ENCODE peak calls at places on chromosomes 12 and 14, in six cellular contexts. X is heart right ventricle, R is HL-60, L is AG04449, M is IMR-90, E is left lung. F is an unnamed sample.

GRCh38 chr12:20006856-20007255 is 361.5 kb upstream of the PDE3A start:
- DNase-seq in X (no peak), R (no peak), L (no peak), M (no peak), E (no peak), F (no peak)

GRCh38 chr14:26282578-26282977 is 315.3 kb downstream of the NOVA1 start:
- DNase-seq in X (no peak), R (no peak), L (no peak), M (no peak), E (no peak), F (no peak)

GRCh38 chr14:85531594-85532391 is 1.8 kb downstream of the FLRT2 start:
- DNase-seq in X (peak), R (peak), L (no peak), M (peak), E (peak), F (no peak)

GRCh38 chr12:117903441-117903840 is 65.3 kb downstream of the KSR2 start:
- DNase-seq in X (no peak), R (no peak), L (no peak), M (no peak), E (no peak), F (no peak)

GRCh38 chr12:116599285-116600122 is 40.3 kb downstream of the MAP1LC3B2 start:
- DNase-seq in X (peak), R (peak), L (no peak), M (peak), E (peak), F (no peak)

GRCh38 chr12:122473543-122474323 is 27.0 kb downstream of the ZCCHC8 start:
- DNase-seq in X (no peak), R (no peak), L (no peak), M (peak), E (no peak), F (no peak)

GRCh38 chr12:590206-590750 is 73.0 kb downstream of the NINJ2 start:
- DNase-seq in X (no peak), R (no peak), L (no peak), M (no peak), E (no peak), F (no peak)

GRCh38 chr12:19222566-19222965 is 93.0 kb downstream of the PLEKHA5 start:
- DNase-seq in X (no peak), R (no peak), L (no peak), M (no peak), E (no peak), F (no peak)

DNA sequence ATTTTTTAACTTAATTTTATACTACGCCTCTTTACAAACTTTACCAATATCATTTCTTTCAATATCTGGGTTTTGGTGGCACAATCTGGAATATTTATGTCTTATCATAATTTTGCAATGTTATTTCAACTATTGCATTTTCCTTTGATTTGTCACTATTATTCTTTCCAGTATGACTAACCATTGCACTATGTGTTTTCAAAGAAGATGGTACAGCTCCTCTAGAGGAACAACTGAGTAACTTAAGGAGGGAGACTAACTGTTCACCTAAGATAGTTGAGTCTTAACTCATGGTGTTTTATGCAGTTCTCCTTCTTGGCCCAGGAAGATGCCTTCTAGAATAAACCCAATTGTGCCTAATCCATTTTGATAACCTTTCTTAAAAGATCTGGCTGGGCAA is 60.5 kb upstream of the KIF21A start:
- DNase-seq in X (no peak), R (no peak), L (no peak), M (no peak), E (no peak), F (no peak)
- TF ChIP-seq CTCF in X (no peak), R (no peak), L (no peak), M (no peak), E (no peak), F (no peak)

DNA sequence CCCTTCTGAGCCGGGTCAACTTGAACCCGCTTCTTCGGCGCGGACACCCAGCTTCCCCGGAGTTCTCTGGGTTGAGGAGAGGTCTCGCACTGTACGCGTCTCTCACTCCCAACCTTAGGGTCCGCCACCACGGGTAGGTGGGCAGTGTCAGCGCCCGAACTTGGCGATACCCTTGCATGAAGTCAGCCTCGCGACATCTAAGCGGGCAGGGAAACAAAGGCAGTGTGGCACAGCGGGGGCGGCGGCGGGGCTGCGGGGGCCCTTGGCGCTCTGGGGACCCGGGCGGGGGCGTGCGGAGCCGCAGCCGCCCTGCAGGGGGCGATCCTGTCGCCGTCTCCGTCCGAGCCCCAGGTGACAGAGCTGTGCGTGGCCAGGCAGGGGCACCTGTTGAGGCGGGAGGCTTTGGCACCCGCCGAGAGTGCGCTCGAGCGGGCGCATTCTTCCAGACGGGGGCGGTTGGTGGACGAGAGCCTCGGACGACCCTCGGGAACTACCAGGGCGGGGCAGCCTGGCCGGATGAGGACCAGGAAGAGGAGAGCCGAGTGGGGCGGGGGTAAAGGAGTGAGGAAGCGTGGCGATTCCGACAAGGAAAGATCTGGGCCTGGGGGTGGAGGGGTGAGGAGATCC is 1.1 kb downstream of the GALNT16 start:
- DNase-seq in X (peak), R (no peak), L (no peak), M (no peak), E (no peak), F (no peak)
- H3K4me3 ChIP-seq in X (peak), R (peak), L (peak), M (peak), E (peak), F (peak)

GRCh38 chr14:35897616-35898111 is 71.5 kb downstream of the BRMS1L start:
- DNase-seq in X (no peak), R (no peak), L (no peak), M (no peak), E (no peak), F (no peak)
- TF ChIP-seq CTCF in X (no peak), R (no peak), L (no peak), M (no peak), E (no peak), F (no peak)

GRCh38 chr12:93087836-93088610 is 158.9 kb upstream of the EEA1 start:
- DNase-seq in X (no peak), R (no peak), L (no peak), M (no peak), E (no peak), F (no peak)
- H3K4me3 ChIP-seq in X (no peak), R (no peak), L (no peak), M (no peak), E (no peak), F (no peak)

DNA sequence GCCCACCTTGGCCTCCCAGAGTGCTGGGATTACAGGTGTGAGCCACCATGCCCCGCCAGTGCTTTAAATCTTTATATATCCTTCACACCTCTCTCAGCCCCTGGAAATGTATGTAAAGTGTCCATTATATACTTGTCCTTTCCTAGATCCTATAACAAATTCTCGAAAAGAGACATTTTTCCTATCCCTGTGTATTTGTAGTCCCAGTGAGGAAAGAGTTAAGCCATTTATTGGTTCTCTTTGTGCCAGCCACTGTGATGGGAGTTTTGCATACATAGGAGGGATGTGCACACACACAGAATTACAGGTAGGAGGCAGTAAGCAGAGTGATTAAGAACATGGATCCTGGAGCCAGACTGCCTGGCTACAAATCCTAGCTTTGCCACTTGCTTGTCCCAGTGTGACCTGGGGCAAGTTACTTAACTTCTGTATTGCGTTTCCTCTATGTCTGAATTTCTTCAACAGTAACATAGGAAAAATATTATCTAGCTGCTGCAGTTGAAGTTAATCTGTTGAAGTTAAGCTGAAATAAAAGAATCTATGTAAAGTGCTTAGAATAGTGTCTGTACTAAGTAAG is 2.1 kb upstream of the RABGGTA start:
- DNase-seq in X (no peak), R (peak), L (no peak), M (no peak), E (no peak), F (peak)
- TF ChIP-seq CTCF in X (no peak), R (no peak), L (no peak), M (no peak), E (no peak), F (peak)

GRCh38 chr12:50033317-50033679 is 8.0 kb upstream of the RACGAP1 start:
- DNase-seq in X (no peak), R (peak), L (no peak), M (no peak), E (peak), F (no peak)
- H3K4me3 ChIP-seq in X (no peak), R (peak), L (no peak), M (no peak), E (peak), F (no peak)

DNA sequence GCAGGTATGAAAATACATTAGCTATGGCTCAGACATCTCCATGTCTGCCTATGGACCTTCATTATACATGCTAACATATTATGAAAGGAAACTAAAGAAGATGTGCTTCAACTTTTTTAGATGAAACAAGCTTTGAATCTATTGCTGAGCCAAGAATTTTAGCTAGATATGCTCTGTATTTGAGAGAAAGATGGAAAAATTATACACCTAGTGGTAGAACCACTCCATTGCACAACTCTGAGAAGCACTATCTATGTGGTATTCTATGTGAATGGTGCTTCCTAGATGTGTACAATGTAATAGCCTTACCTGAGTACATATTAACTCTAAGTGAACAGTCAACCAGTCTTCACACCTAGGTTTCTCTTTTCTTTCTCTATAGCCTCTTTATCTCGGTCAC is 17.3 kb downstream of the EPYC start:
- DNase-seq in X (no peak), R (no peak), L (no peak), M (no peak), E (no peak), F (no peak)
- TF ChIP-seq CTCF in X (no peak), R (no peak), L (no peak), M (no peak), E (no peak), F (no peak)

DNA sequence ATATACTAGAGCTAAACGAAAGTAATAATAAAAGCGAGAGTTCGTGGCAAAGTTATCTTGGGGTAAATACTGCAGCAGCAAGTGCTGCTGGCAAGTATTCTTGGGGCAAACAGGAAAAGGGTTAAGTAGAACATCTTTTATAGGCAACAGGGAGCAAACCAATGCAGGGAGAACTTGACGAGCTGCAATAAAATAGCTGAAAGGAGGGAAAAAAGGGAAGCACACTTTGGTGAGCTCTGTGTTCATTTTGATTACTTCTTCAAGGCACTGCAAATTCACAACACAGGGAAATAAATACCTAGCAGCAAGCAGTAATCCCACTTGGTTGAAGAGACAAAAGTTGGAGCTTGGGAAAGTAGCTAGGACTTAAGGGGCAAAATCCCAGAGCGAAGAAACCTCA is 42.3 kb upstream of the TTC7B start:
- DNase-seq in X (no peak), R (no peak), L (no peak), M (no peak), E (no peak), F (no peak)
- H3K4me3 ChIP-seq in X (no peak), R (no peak), L (no peak), M (no peak), E (peak), F (no peak)